ENCODE peak calls at places on chromosomes 2 and 18, in nine cellular contexts. O is nephron progenitor cell, D is amniotic epithelial cell, A is K562, H is hepatocyte, Y is neural crest cell, K is NB4, Q is C1 segment of cervical spinal cord, J is ureter. G is an unnamed sample.

GRCh38 chr2:70906022-70906421 is 29.7 kb upstream of the ATP6V1B1 start:
- DNase-seq in O (no peak), D (no peak), A (no peak), H (no peak), Y (no peak), K (no peak), Q (no peak), J (no peak), G (no peak)

GRCh38 chr2:239378918-239379640 is 21.7 kb downstream of the HDAC4 start:
- DNase-seq in O (no peak), D (no peak), A (no peak), H (no peak), Y (no peak), K (no peak), Q (no peak), J (no peak), G (peak)

GRCh38 chr2:230443540-230443939 is 27.5 kb downstream of the SP100 start:
- DNase-seq in O (no peak), D (peak), A (no peak), H (no peak), Y (no peak), K (no peak), Q (no peak), J (no peak), G (no peak)

GRCh38 chr18:38422216-38422615 is 856.6 kb upstream of the CELF4 start:
- DNase-seq in O (no peak), D (no peak), A (no peak), H (no peak), Y (no peak), K (no peak), Q (no peak), J (no peak), G (no peak)

GRCh38 chr18:58572680-58573079 is 56.2 kb downstream of the ALPK2 start:
- DNase-seq in O (no peak), D (no peak), A (no peak), H (no peak), Y (no peak), K (no peak), Q (no peak), J (no peak), G (no peak)

GRCh38 chr2:153770359-153770991 is 101.2 kb upstream of the GALNT13 start:
- DNase-seq in O (no peak), D (peak), A (no peak), H (no peak), Y (no peak), K (peak), Q (no peak), J (no peak), G (peak)

GRCh38 chr2:196239622-196240587 is 68.5 kb upstream of the STK17B start:
- DNase-seq in O (no peak), D (peak), A (peak), H (no peak), Y (no peak), K (peak), Q (no peak), J (peak), G (peak)

GRCh38 chr2:231780123-231780908 is 766 bp downstream of the PDE6D start:
- DNase-seq in O (peak), D (peak), A (peak), H (peak), Y (no peak), K (peak), Q (no peak), J (peak), G (no peak)

GRCh38 chr18:22977847-22978701 is 44.9 kb downstream of the RBBP8 start:
- DNase-seq in O (no peak), D (peak), A (no peak), H (peak), Y (no peak), K (no peak), Q (no peak), J (no peak), G (no peak)

GRCh38 chr18:31489311-31489710 is 8.7 kb upstream of the DSG2 start:
- DNase-seq in O (no peak), D (peak), A (no peak), H (no peak), Y (no peak), K (no peak), Q (no peak), J (no peak), G (no peak)

GRCh38 chr2:151290467-151290866 is 999 bp upstream of the NMI start:
- DNase-seq in O (no peak), D (no peak), A (no peak), H (no peak), Y (no peak), K (peak), Q (no peak), J (no peak), G (no peak)

GRCh38 chr2:64586883-64587481 is 62.9 kb downstream of the AFTPH start:
- DNase-seq in O (no peak), D (peak), A (peak), H (peak), Y (no peak), K (peak), Q (no peak), J (no peak), G (peak)

GRCh38 chr2:100197643-100198153 is 55.3 kb upstream of the AFF3 start:
- DNase-seq in O (peak), D (peak), A (peak), H (peak), Y (peak), K (no peak), Q (no peak), J (peak), G (no peak)

GRCh38 chr18:69956655-69957054 is 9.0 kb upstream of the CD226 start:
- DNase-seq in O (no peak), D (no peak), A (peak), H (no peak), Y (no peak), K (no peak), Q (no peak), J (no peak), G (no peak)

GRCh38 chr18:5106730-5107129 is 90.3 kb downstream of the AKAIN1 start:
- DNase-seq in O (no peak), D (no peak), A (no peak), H (no peak), Y (no peak), K (no peak), Q (no peak), J (no peak), G (peak)

GRCh38 chr2:197086500-197086899 is 160.0 kb upstream of the PGAP1 start:
- DNase-seq in O (no peak), D (no peak), A (no peak), H (no peak), Y (no peak), K (peak), Q (no peak), J (no peak), G (peak)

GRCh38 chr2:238420878-238421694 is 5.6 kb upstream of the ASB1 start:
- DNase-seq in O (peak), D (peak), A (peak), H (peak), Y (no peak), K (no peak), Q (no peak), J (no peak), G (no peak)

GRCh38 chr2:202185816-202186221 is 52.6 kb downstream of the SUMO1 start:
- DNase-seq in O (no peak), D (peak), A (no peak), H (no peak), Y (no peak), K (no peak), Q (no peak), J (no peak), G (no peak)

GRCh38 chr2:214574077-214574775 is 163.4 kb downstream of the VWC2L start:
- DNase-seq in O (no peak), D (no peak), A (no peak), H (no peak), Y (no peak), K (no peak), Q (no peak), J (no peak), G (no peak)

GRCh38 chr2:160036736-160037135 is 25.7 kb downstream of the PLA2R1 start:
- DNase-seq in O (no peak), D (no peak), A (no peak), H (no peak), Y (no peak), K (no peak), Q (no peak), J (no peak), G (no peak)

GRCh38 chr2:29293830-29294438 is 178.7 kb downstream of the CLIP4 start:
- DNase-seq in O (peak), D (peak), A (peak), H (peak), Y (peak), K (peak), Q (no peak), J (no peak), G (peak)

GRCh38 chr2:144484201-144484948 is 35.5 kb downstream of the ZEB2 start:
- DNase-seq in O (no peak), D (no peak), A (no peak), H (no peak), Y (no peak), K (no peak), Q (no peak), J (no peak), G (no peak)

GRCh38 chr2:122960727-122961641 is 1064.1 kb upstream of the CNTNAP5 start:
- DNase-seq in O (no peak), D (no peak), A (no peak), H (peak), Y (no peak), K (no peak), Q (no peak), J (no peak), G (no peak)

GRCh38 chr2:65800998-65801397 is 368.6 kb upstream of the SPRED2 start:
- DNase-seq in O (no peak), D (peak), A (no peak), H (no peak), Y (no peak), K (peak), Q (no peak), J (no peak), G (no peak)

GRCh38 chr2:97983698-97984097 is 12.1 kb downstream of the TMEM131 start:
- DNase-seq in O (no peak), D (no peak), A (no peak), H (peak), Y (no peak), K (no peak), Q (no peak), J (no peak), G (no peak)

GRCh38 chr2:155980941-155981561 is 351.5 kb downstream of the NR4A2 start:
- DNase-seq in O (no peak), D (no peak), A (no peak), H (no peak), Y (no peak), K (peak), Q (no peak), J (no peak), G (peak)

GRCh38 chr2:172437419-172438063 is 10.2 kb downstream of the ITGA6 start:
- DNase-seq in O (no peak), D (no peak), A (no peak), H (no peak), Y (no peak), K (peak), Q (no peak), J (no peak), G (peak)

GRCh38 chr2:209940923-209941322 is 61.5 kb upstream of the RPE start:
- DNase-seq in O (no peak), D (no peak), A (no peak), H (no peak), Y (no peak), K (no peak), Q (no peak), J (no peak), G (no peak)

GRCh38 chr2:145919507-145919906 is 1399.6 kb upstream of the ZEB2 start:
- DNase-seq in O (no peak), D (peak), A (no peak), H (no peak), Y (no peak), K (no peak), Q (no peak), J (no peak), G (peak)

GRCh38 chr2:203934006-203934632 is 2.4 kb upstream of the ICOS start:
- DNase-seq in O (no peak), D (no peak), A (no peak), H (no peak), Y (no peak), K (no peak), Q (no peak), J (no peak), G (no peak)

GRCh38 chr2:133085646-133086045 is 415.6 kb upstream of the LYPD1 start:
- DNase-seq in O (no peak), D (no peak), A (no peak), H (no peak), Y (no peak), K (no peak), Q (no peak), J (no peak), G (no peak)